ENCODE peak calls at places on chromosomes 3 and 15, in eight cellular contexts. T is colonic mucosa, B is K562, D is endodermal cell, X is breast epithelium, K is Peyer's patch, U is transverse colon, P is pancreas. J is an unnamed sample. For H3K4me1, the result is how much of the 10 kb centered on the place peaks cover.

GRCh38 chr3:48429416-48430358 is at the start of gene PLXNB1:
- DNase-seq in T (peak), B (peak), D (peak), X (peak), K (peak), U (peak), P (peak), J (peak)

GRCh38 chr15:50009634-50010033 is 109.4 kb downstream of the ATP8B4 start:
- DNase-seq in T (no peak), B (no peak), D (no peak), X (no peak), K (no peak), U (no peak), P (no peak), J (no peak)

GRCh38 chr3:9778518-9779129 is 8.9 kb upstream of the CAMK1 start:
- DNase-seq in T (no peak), B (no peak), D (no peak), X (no peak), K (no peak), U (no peak), P (no peak), J (no peak)

GRCh38 chr15:23424111-23424904 is 22.7 kb downstream of the GOLGA6L2 start:
- DNase-seq in T (no peak), B (no peak), D (peak), X (no peak), K (no peak), U (no peak), P (no peak), J (no peak)

GRCh38 chr3:66971891-66972551 is 26.1 kb upstream of the KBTBD8 start:
- DNase-seq in T (peak), B (peak), D (peak), X (peak), K (peak), U (peak), P (peak), J (peak)

GRCh38 chr3:136465296-136465695 is 215.2 kb downstream of the PCCB start:
- DNase-seq in T (no peak), B (no peak), D (no peak), X (no peak), K (no peak), U (no peak), P (no peak), J (no peak)

GRCh38 chr15:57861805-57862586 is 155.5 kb downstream of the POLR2M start:
- DNase-seq in T (no peak), B (peak), D (no peak), X (no peak), K (no peak), U (no peak), P (no peak), J (no peak)

GRCh38 chr3:23665741-23666140 is 140.0 kb upstream of the UBE2E1 start:
- DNase-seq in T (no peak), B (no peak), D (no peak), X (no peak), K (no peak), U (no peak), P (no peak), J (no peak)

GRCh38 chr15:45603881-45604280 is 16.7 kb downstream of the BLOC1S6 start:
- DNase-seq in T (no peak), B (no peak), D (no peak), X (no peak), K (no peak), U (no peak), P (no peak), J (no peak)

GRCh38 chr3:12630292-12630691 is 33.6 kb downstream of the RAF1 start:
- DNase-seq in T (no peak), B (no peak), D (no peak), X (no peak), K (no peak), U (no peak), P (no peak), J (no peak)

GRCh38 chr3:148229107-148229506 is 468.6 kb upstream of the AGTR1 start:
- DNase-seq in T (no peak), B (no peak), D (no peak), X (no peak), K (no peak), U (no peak), P (no peak), J (no peak)

GRCh38 chr3:52891164-52891563 is 6.2 kb downstream of the STIMATE start:
- DNase-seq in T (no peak), B (no peak), D (no peak), X (no peak), K (peak), U (no peak), P (no peak), J (no peak)

GRCh38 chr3:193732391-193732790 is 139.4 kb downstream of the OPA1 start:
- DNase-seq in T (no peak), B (peak), D (no peak), X (no peak), K (no peak), U (no peak), P (no peak), J (no peak)

GRCh38 chr15:42348083-42348482 is 11.2 kb upstream of the CAPN3 start:
- DNase-seq in T (no peak), B (no peak), D (no peak), X (no peak), K (no peak), U (no peak), P (no peak), J (no peak)

GRCh38 chr3:53495518-53496501 is 1.4 kb downstream of the CACNA1D start:
- DNase-seq in T (peak), B (no peak), D (peak), X (no peak), K (no peak), U (peak), P (peak), J (no peak)

GRCh38 chr3:52831500-52832301 is 1.2 kb upstream of the ITIH4 start:
- DNase-seq in T (peak), B (peak), D (no peak), X (peak), K (peak), U (peak), P (no peak), J (peak)

GRCh38 chr3:53845103-53845880 is 927 bp downstream of the CHDH start:
- DNase-seq in T (peak), B (peak), D (peak), X (peak), K (peak), U (peak), P (peak), J (no peak)

GRCh38 chr15:36886135-36887011 is 214.0 kb downstream of the MEIS2 start:
- DNase-seq in T (no peak), B (no peak), D (peak), X (no peak), K (no peak), U (no peak), P (no peak), J (no peak)

GRCh38 chr3:115397433-115397832 is 225.9 kb upstream of the GAP43 start:
- DNase-seq in T (no peak), B (no peak), D (no peak), X (no peak), K (no peak), U (no peak), P (no peak), J (no peak)

GRCh38 chr3:195553268-195553667 is 10.1 kb upstream of the PPP1R2 start:
- DNase-seq in T (no peak), B (no peak), D (no peak), X (no peak), K (no peak), U (no peak), P (no peak), J (no peak)

GRCh38 chr15:81001180-81002003 is 669 bp downstream of the TLNRD1 start:
- DNase-seq in T (peak), B (peak), D (peak), X (peak), K (peak), U (peak), P (peak), J (no peak)

GRCh38 chr3:186826316-186826977 is 16.1 kb upstream of the ADIPOQ start:
- DNase-seq in T (peak), B (no peak), D (peak), X (no peak), K (peak), U (no peak), P (no peak), J (no peak)

GRCh38 chr15:57509121-57509520 is 82.6 kb upstream of the MYZAP start:
- DNase-seq in T (no peak), B (no peak), D (no peak), X (no peak), K (no peak), U (no peak), P (no peak), J (no peak)

GRCh38 chr3:190606596-190606995 is 92.7 kb downstream of the IL1RAP start:
- DNase-seq in T (no peak), B (no peak), D (no peak), X (no peak), K (no peak), U (no peak), P (no peak), J (no peak)

GRCh38 chr15:70584838-70585706 is 178.3 kb downstream of the UACA start:
- DNase-seq in T (no peak), B (no peak), D (peak), X (no peak), K (no peak), U (no peak), P (no peak), J (no peak)

GRCh38 chr3:57160046-57160730 is 5.0 kb downstream of the IL17RD start:
- DNase-seq in T (peak), B (no peak), D (peak), X (no peak), K (no peak), U (no peak), P (no peak), J (no peak)

GRCh38 chr3:73668366-73668765 is 43.6 kb upstream of the PDZRN3 start:
- DNase-seq in T (no peak), B (no peak), D (no peak), X (no peak), K (no peak), U (no peak), P (no peak), J (no peak)

GRCh38 chr3:67706934-67707333 is 52.5 kb upstream of the SUCLG2 start:
- DNase-seq in T (no peak), B (no peak), D (no peak), X (no peak), K (no peak), U (no peak), P (no peak), J (no peak)

GRCh38 chr15:80514071-80514780 is 110.0 kb downstream of the ARNT2 start:
- DNase-seq in T (no peak), B (no peak), D (no peak), X (no peak), K (no peak), U (no peak), P (no peak), J (no peak)

GRCh38 chr3:54696313-54696712 is 231.5 kb downstream of the LRTM1 start:
- DNase-seq in T (no peak), B (no peak), D (no peak), X (no peak), K (no peak), U (no peak), P (no peak), J (no peak)

GRCh38 chr3:87461443-87461842 is 185.1 kb upstream of the POU1F1 start:
- DNase-seq in T (no peak), B (no peak), D (no peak), X (no peak), K (no peak), U (no peak), P (no peak), J (no peak)

GRCh38 chr3:181629701-181630100 is 82.0 kb upstream of the SOX2 start:
- DNase-seq in T (no peak), B (no peak), D (no peak), X (no peak), K (no peak), U (no peak), P (no peak), J (no peak)

GRCh38 chr15:101328001-101328400 is 33.0 kb upstream of the SNRPA1 start:
- DNase-seq in T (no peak), B (no peak), D (peak), X (no peak), K (no peak), U (no peak), P (no peak), J (no peak)

GRCh38 chr3:41740374-41740773 is 221.5 kb downstream of the ULK4 start:
- DNase-seq in T (no peak), B (no peak), D (no peak), X (no peak), K (no peak), U (no peak), P (no peak), J (no peak)

GRCh38 chr15:65072027-65072426 is 4.2 kb upstream of the RASL12 start:
- DNase-seq in T (no peak), B (no peak), D (no peak), X (no peak), K (no peak), U (no peak), P (no peak), J (no peak)

GRCh38 chr15:89329329-89330084 is 5.1 kb downstream of the POLG start:
- DNase-seq in T (no peak), B (no peak), D (no peak), X (no peak), K (no peak), U (no peak), P (no peak), J (no peak)
- H3K4me1 ChIP-seq in T (under half), B (under half), D (under half), X (under half), K (under half), U (half or more), P (under half), J (half or more)

GRCh38 chr3:109553573-109554371 is 216.4 kb upstream of the DPPA4 start:
- DNase-seq in T (no peak), B (no peak), D (no peak), X (no peak), K (no peak), U (no peak), P (no peak), J (no peak)
- TF ChIP-seq CTCF in T (no peak), B (no peak), D (peak), X (no peak), K (no peak), U (no peak), P (no peak), J (no peak)

GRCh38 chr15:31332681-31333071 is 6.0 kb downstream of the KLF13 start:
- DNase-seq in T (no peak), B (no peak), D (no peak), X (no peak), K (no peak), U (no peak), P (no peak), J (no peak)

GRCh38 chr15:31331389-31331788 is 4.8 kb downstream of the KLF13 start:
- DNase-seq in T (no peak), B (no peak), D (no peak), X (no peak), K (no peak), U (no peak), P (no peak), J (no peak)

GRCh38 chr15:31333119-31333518 is 6.5 kb downstream of the KLF13 start:
- DNase-seq in T (no peak), B (no peak), D (no peak), X (no peak), K (no peak), U (no peak), P (peak), J (no peak)

GRCh38 chr15:31332020-31332680 is 5.5 kb downstream of the KLF13 start:
- DNase-seq in T (no peak), B (no peak), D (no peak), X (no peak), K (no peak), U (no peak), P (no peak), J (no peak)

DNA sequence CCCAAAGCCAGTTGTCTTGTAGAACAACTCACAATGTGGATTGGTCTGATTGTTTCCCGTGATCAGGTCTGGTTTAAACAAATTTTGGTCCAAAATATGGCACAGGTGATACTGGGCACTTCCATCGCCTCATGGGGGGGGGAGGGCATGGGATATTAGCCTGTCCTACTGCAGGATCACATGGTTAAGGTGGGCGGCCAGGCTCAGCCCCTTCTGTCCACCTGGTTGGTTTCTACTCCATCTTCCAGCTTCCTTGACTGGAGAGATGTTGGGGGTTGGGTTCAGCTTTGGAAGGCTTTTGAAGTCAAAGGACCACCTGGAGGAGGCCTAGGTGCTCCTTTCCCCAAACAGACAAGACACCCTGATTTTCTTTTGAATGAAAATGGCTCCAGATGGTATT is 7.2 kb downstream of the KLF13 start:
- DNase-seq in T (no peak), B (no peak), D (no peak), X (no peak), K (no peak), U (no peak), P (no peak), J (no peak)
- H3K27ac ChIP-seq in T (no peak), B (no peak), D (no peak), X (peak), K (no peak), U (no peak), P (no peak), J (no peak)

GRCh38 chr3:140941090-140941433 is 574 bp upstream of the SLC25A36 start:
- DNase-seq in T (no peak), B (no peak), D (no peak), X (no peak), K (no peak), U (no peak), P (no peak), J (no peak)

GRCh38 chr3:140948460-140949249 is 7.0 kb downstream of the SLC25A36 start:
- DNase-seq in T (no peak), B (no peak), D (no peak), X (no peak), K (no peak), U (no peak), P (no peak), J (no peak)

GRCh38 chr3:140942221-140943104 is 827 bp downstream of the SLC25A36 start:
- DNase-seq in T (peak), B (peak), D (peak), X (peak), K (peak), U (peak), P (peak), J (no peak)

GRCh38 chr3:140941434-140942220 is at the start of gene SLC25A36:
- DNase-seq in T (peak), B (peak), D (peak), X (peak), K (peak), U (peak), P (peak), J (peak)

GRCh38 chr3:140943781-140944547 is 2.3 kb downstream of the SLC25A36 start:
- DNase-seq in T (no peak), B (peak), D (no peak), X (no peak), K (no peak), U (no peak), P (no peak), J (no peak)
- H3K4me1 ChIP-seq in T (under half), B (under half), D (under half), X (under half), K (under half), U (under half), P (under half), J (under half)

GRCh38 chr3:5232570-5232969 is 45.1 kb downstream of the EDEM1 start:
- DNase-seq in T (no peak), B (no peak), D (peak), X (no peak), K (no peak), U (no peak), P (no peak), J (no peak)
- TF ChIP-seq CTCF in T (no peak), B (peak), D (peak), X (no peak), K (peak), U (no peak), P (no peak), J (no peak)

GRCh38 chr3:170049146-170050000 is 11.6 kb downstream of the GPR160 start:
- DNase-seq in T (peak), B (no peak), D (peak), X (peak), K (no peak), U (peak), P (peak), J (no peak)

GRCh38 chr3:170046269-170047132 is 8.7 kb downstream of the GPR160 start:
- DNase-seq in T (peak), B (no peak), D (no peak), X (no peak), K (no peak), U (no peak), P (no peak), J (no peak)

GRCh38 chr3:170044795-170045244 is 7.0 kb downstream of the GPR160 start:
- DNase-seq in T (peak), B (no peak), D (no peak), X (no peak), K (peak), U (peak), P (no peak), J (no peak)

GRCh38 chr3:170044280-170044679 is 6.5 kb downstream of the GPR160 start:
- DNase-seq in T (no peak), B (no peak), D (no peak), X (no peak), K (no peak), U (no peak), P (no peak), J (no peak)

GRCh38 chr3:170047133-170047404 is 9.3 kb downstream of the GPR160 start:
- DNase-seq in T (peak), B (no peak), D (no peak), X (no peak), K (no peak), U (no peak), P (no peak), J (no peak)
- H3K27ac ChIP-seq in T (peak), B (no peak), D (no peak), X (peak), K (peak), U (peak), P (peak), J (no peak)

GRCh38 chr3:152270944-152271343 is 2.2 kb downstream of the MBNL1 start:
- DNase-seq in T (no peak), B (no peak), D (no peak), X (no peak), K (no peak), U (no peak), P (no peak), J (no peak)
- H3K4me1 ChIP-seq in T (under half), B (under half), D (under half), X (under half), K (under half), U (half or more), P (under half), J (under half)

GRCh38 chr3:132255041-132255745 is 62.0 kb upstream of the ACP3 start:
- DNase-seq in T (no peak), B (no peak), D (no peak), X (no peak), K (no peak), U (no peak), P (no peak), J (no peak)

GRCh38 chr3:132253262-132253878 is 63.8 kb upstream of the ACP3 start:
- DNase-seq in T (peak), B (peak), D (peak), X (no peak), K (no peak), U (peak), P (no peak), J (no peak)

GRCh38 chr3:132261501-132261900 is 55.7 kb upstream of the ACP3 start:
- DNase-seq in T (no peak), B (no peak), D (no peak), X (no peak), K (no peak), U (no peak), P (no peak), J (no peak)

GRCh38 chr3:132254076-132254755 is 63.0 kb upstream of the ACP3 start:
- DNase-seq in T (no peak), B (no peak), D (no peak), X (no peak), K (no peak), U (no peak), P (no peak), J (no peak)

GRCh38 chr3:132256984-132257383 is 60.2 kb upstream of the ACP3 start:
- DNase-seq in T (peak), B (peak), D (peak), X (no peak), K (no peak), U (peak), P (no peak), J (no peak)
- TF ChIP-seq CTCF in T (peak), B (peak), D (peak), X (no peak), K (peak), U (no peak), P (no peak), J (no peak)

GRCh38 chr15:85488997-85489396 is 108.6 kb downstream of the AKAP13 start:
- DNase-seq in T (no peak), B (no peak), D (no peak), X (no peak), K (no peak), U (no peak), P (no peak), J (no peak)
- H3K27ac ChIP-seq in T (no peak), B (no peak), D (no peak), X (peak), K (no peak), U (no peak), P (no peak), J (no peak)

J was measured in thoracic aorta.